ENCODE peak calls at places on chromosomes 16 and 17, in ten cellular contexts. S, G, T, R, C, D, N, V, E and B are unnamed samples. For H3K27me3, the result is how much of the 10 kb centered on the place peaks cover.

GRCh38 chr17:81528384-81528650 is 140 bp downstream of the FSCN2 start:
- DNase-seq in S (no peak), G (no peak), T (no peak), R (no peak), C (no peak), D (no peak), N (no peak), V (no peak), E (no peak), B (peak)

GRCh38 chr17:76123749-76124581 is 17.1 kb downstream of the FOXJ1 start:
- DNase-seq in S (no peak), G (no peak), T (no peak), R (no peak), C (no peak), D (no peak), N (no peak), V (no peak), E (peak), B (no peak)

GRCh38 chr17:77027271-77027670 is 113.5 kb upstream of the SEC14L1 start:
- DNase-seq in S (no peak), G (no peak), T (no peak), R (no peak), C (no peak), D (no peak), N (no peak), V (no peak), E (no peak), B (no peak)

GRCh38 chr17:53150101-53150698 is 672.5 kb upstream of the KIF2B start:
- DNase-seq in S (no peak), G (no peak), T (no peak), R (no peak), C (no peak), D (no peak), N (no peak), V (no peak), E (no peak), B (no peak)

GRCh38 chr17:75480281-75480680 is 23.8 kb downstream of the TMEM94 start:
- DNase-seq in S (no peak), G (no peak), T (no peak), R (no peak), C (no peak), D (no peak), N (no peak), V (no peak), E (no peak), B (no peak)

GRCh38 chr17:51682115-51682514 is 421.8 kb downstream of the UTP18 start:
- DNase-seq in S (no peak), G (no peak), T (no peak), R (no peak), C (no peak), D (no peak), N (no peak), V (no peak), E (no peak), B (no peak)

GRCh38 chr17:57104461-57105175 is 19.6 kb downstream of the AKAP1 start:
- DNase-seq in S (no peak), G (no peak), T (no peak), R (no peak), C (no peak), D (no peak), N (no peak), V (no peak), E (no peak), B (no peak)

GRCh38 chr17:41520821-41521521 is 2.3 kb upstream of the KRT15 start:
- DNase-seq in S (peak), G (no peak), T (no peak), R (no peak), C (no peak), D (no peak), N (no peak), V (no peak), E (no peak), B (no peak)

GRCh38 chr17:81092518-81093095 is 57.7 kb downstream of the BAIAP2 start:
- DNase-seq in S (no peak), G (peak), T (no peak), R (no peak), C (no peak), D (no peak), N (no peak), V (no peak), E (no peak), B (no peak)

GRCh38 chr16:31357324-31358156 is 2.6 kb downstream of the ITGAX start:
- DNase-seq in S (no peak), G (no peak), T (no peak), R (no peak), C (no peak), D (no peak), N (no peak), V (no peak), E (no peak), B (no peak)

GRCh38 chr16:59412275-59412841 is 678.2 kb upstream of the GOT2 start:
- DNase-seq in S (no peak), G (no peak), T (no peak), R (no peak), C (no peak), D (no peak), N (no peak), V (peak), E (no peak), B (no peak)

GRCh38 chr16:3020604-3021448 is 658 bp downstream of the TNFRSF12A start:
- DNase-seq in S (peak), G (peak), T (peak), R (peak), C (peak), D (peak), N (peak), V (peak), E (peak), B (peak)

GRCh38 chr17:64491034-64491860 is 5.6 kb downstream of the POLG2 start:
- DNase-seq in S (peak), G (no peak), T (peak), R (no peak), C (no peak), D (no peak), N (no peak), V (peak), E (no peak), B (no peak)

GRCh38 chr16:84183911-84184310 is 2.9 kb downstream of the TAF1C start:
- DNase-seq in S (no peak), G (no peak), T (no peak), R (peak), C (no peak), D (no peak), N (no peak), V (no peak), E (no peak), B (no peak)

GRCh38 chr16:10579965-10580918 is at the start of gene EMP2:
- DNase-seq in S (peak), G (peak), T (no peak), R (peak), C (peak), D (peak), N (peak), V (peak), E (peak), B (peak)

GRCh38 chr17:27956601-27957445 is 63.7 kb upstream of the LYRM9 start:
- DNase-seq in S (no peak), G (no peak), T (no peak), R (no peak), C (no peak), D (no peak), N (no peak), V (no peak), E (no peak), B (no peak)

GRCh38 chr17:58373923-58374322 is 21.9 kb upstream of the SUPT4H1 start:
- DNase-seq in S (no peak), G (no peak), T (no peak), R (no peak), C (no peak), D (no peak), N (no peak), V (no peak), E (no peak), B (no peak)

GRCh38 chr17:57948555-57949420 is 6.4 kb downstream of the CUEDC1 start:
- DNase-seq in S (peak), G (no peak), T (no peak), R (no peak), C (peak), D (no peak), N (no peak), V (peak), E (peak), B (no peak)

GRCh38 chr16:894841-895240 is 75.9 kb downstream of the LMF1 start:
- DNase-seq in S (no peak), G (no peak), T (no peak), R (no peak), C (no peak), D (no peak), N (no peak), V (no peak), E (no peak), B (no peak)

GRCh38 chr17:39929657-39930407 is 2.3 kb downstream of the LRRC3C start:
- DNase-seq in S (peak), G (no peak), T (no peak), R (no peak), C (no peak), D (no peak), N (no peak), V (peak), E (no peak), B (no peak)

GRCh38 chr16:50340578-50340977 is 28.2 kb downstream of the BRD7 start:
- DNase-seq in S (no peak), G (no peak), T (no peak), R (no peak), C (peak), D (no peak), N (no peak), V (no peak), E (no peak), B (no peak)

GRCh38 chr16:22675745-22676540 is 138.0 kb upstream of the HS3ST2 start:
- DNase-seq in S (no peak), G (no peak), T (no peak), R (no peak), C (no peak), D (no peak), N (no peak), V (no peak), E (no peak), B (no peak)

GRCh38 chr16:75263963-75264445 is 12.6 kb upstream of the BCAR1 start:
- DNase-seq in S (peak), G (no peak), T (no peak), R (peak), C (no peak), D (no peak), N (peak), V (no peak), E (peak), B (peak)

GRCh38 chr17:49616086-49616485 is 40.4 kb downstream of the NXPH3 start:
- DNase-seq in S (no peak), G (no peak), T (no peak), R (no peak), C (no peak), D (no peak), N (no peak), V (no peak), E (no peak), B (no peak)

GRCh38 chr16:22007509-22008214 is at the start of gene MOSMO:
- DNase-seq in S (peak), G (peak), T (peak), R (peak), C (no peak), D (peak), N (peak), V (peak), E (peak), B (peak)

DNA sequence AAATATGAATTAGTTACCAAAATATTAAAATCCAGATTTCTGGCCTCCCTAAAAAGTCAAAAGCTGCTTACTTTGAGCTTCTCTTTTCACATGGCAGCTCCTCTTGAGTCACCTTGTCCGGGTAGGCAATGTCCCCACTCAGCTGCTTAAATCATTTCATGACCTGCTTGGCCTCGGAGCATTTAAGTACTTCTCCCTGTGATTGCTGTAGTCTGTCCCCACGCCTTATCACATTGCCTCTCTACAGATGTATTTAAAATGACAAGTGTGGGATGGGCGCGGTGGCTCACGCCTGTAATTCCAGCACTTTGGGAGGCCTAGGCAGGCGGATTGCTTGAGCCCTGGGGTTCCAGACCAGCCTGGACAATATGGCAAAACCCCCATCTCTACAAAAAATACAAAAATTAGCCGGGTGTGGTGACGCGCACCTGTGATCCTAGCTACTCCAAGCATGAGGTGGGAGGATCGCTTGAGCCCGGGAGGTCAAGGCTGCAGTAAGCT is 1.2 kb upstream of the GJC1 start:
- DNase-seq in S (no peak), G (no peak), T (no peak), R (no peak), C (no peak), D (no peak), N (no peak), V (no peak), E (no peak), B (no peak)
- H3K4me3 ChIP-seq in S (no peak), G (no peak), T (no peak), R (no peak), C (no peak), D (no peak), N (no peak), V (no peak), E (no peak), B (no peak)

DNA sequence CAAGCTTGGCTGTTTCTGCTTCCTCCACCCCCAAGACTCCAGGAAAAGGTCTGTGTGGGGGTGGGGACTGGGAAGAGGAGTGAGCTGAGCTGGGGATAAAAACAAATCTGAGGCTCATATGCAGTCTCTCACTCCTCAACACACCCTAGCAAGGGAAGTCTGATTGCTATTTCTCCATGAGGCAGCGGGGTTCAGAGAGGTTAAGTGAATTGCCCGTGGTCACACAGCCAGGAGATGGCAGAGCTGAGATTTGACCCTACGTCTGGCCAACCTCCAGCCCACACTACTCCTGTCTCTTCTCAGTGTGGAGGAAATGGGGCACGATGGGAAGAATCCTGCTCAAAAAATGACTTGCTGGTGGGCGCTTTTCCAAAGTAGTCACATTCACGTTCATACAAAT is 4.8 kb upstream of the ABCC3 start:
- DNase-seq in S (no peak), G (no peak), T (no peak), R (no peak), C (no peak), D (no peak), N (peak), V (no peak), E (no peak), B (no peak)
- H3K27me3 ChIP-seq in S (under half), G (under half), T (under half), R (under half), C (under half), D (under half), N (under half), V (under half), E (under half), B (half or more)

GRCh38 chr16:87176735-87177134 is 140.5 kb downstream of the C16orf95 start:
- DNase-seq in S (no peak), G (no peak), T (no peak), R (no peak), C (no peak), D (no peak), N (no peak), V (no peak), E (no peak), B (no peak)

GRCh38 chr16:87178177-87178863 is 138.9 kb downstream of the C16orf95 start:
- DNase-seq in S (no peak), G (no peak), T (no peak), R (peak), C (no peak), D (no peak), N (no peak), V (no peak), E (no peak), B (no peak)

GRCh38 chr16:87178977-87179376 is 138.2 kb downstream of the C16orf95 start:
- DNase-seq in S (no peak), G (no peak), T (no peak), R (peak), C (no peak), D (peak), N (peak), V (peak), E (no peak), B (peak)

GRCh38 chr16:87180069-87180468 is 137.1 kb downstream of the C16orf95 start:
- DNase-seq in S (peak), G (no peak), T (no peak), R (no peak), C (no peak), D (no peak), N (no peak), V (no peak), E (no peak), B (no peak)

GRCh38 chr16:87177627-87178026 is 139.6 kb downstream of the C16orf95 start:
- DNase-seq in S (no peak), G (no peak), T (no peak), R (no peak), C (no peak), D (no peak), N (no peak), V (no peak), E (no peak), B (no peak)
- H3K4me3 ChIP-seq in S (no peak), G (no peak), T (no peak), R (no peak), C (no peak), D (no peak), N (no peak), V (no peak), E (no peak), B (no peak)

GRCh38 chr17:79150035-79150733 is 75.6 kb downstream of the ENGASE start:
- DNase-seq in S (no peak), G (no peak), T (no peak), R (no peak), C (no peak), D (no peak), N (no peak), V (no peak), E (no peak), B (no peak)
- H3K27me3 ChIP-seq in S (half or more), G (under half), T (under half), R (under half), C (under half), D (under half), N (under half), V (under half), E (under half), B (under half)

DNA sequence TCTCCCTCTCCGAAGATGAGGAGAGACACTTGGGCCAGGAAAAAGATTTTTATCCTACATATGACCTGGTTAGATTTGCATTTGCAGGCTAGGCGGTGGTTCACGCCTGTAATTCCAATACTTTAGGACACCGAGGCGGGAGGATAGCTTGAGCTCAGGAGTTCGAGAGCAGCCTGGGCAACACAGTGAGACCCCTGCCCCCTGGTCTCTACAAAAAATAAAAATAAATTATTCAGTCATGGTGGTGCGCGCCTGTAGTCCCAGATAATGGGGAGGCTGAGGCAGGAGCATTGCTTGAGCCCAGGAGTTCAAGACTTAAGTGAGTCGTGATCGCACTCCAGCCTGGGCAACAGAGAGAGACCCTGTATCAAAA is 7.9 kb upstream of the THAP11 start:
- DNase-seq in S (no peak), G (no peak), T (no peak), R (no peak), C (no peak), D (no peak), N (no peak), V (no peak), E (no peak), B (no peak)
- H3K4me3 ChIP-seq in S (peak), G (peak), T (peak), R (peak), C (peak), D (peak), N (peak), V (no peak), E (peak), B (peak)

DNA sequence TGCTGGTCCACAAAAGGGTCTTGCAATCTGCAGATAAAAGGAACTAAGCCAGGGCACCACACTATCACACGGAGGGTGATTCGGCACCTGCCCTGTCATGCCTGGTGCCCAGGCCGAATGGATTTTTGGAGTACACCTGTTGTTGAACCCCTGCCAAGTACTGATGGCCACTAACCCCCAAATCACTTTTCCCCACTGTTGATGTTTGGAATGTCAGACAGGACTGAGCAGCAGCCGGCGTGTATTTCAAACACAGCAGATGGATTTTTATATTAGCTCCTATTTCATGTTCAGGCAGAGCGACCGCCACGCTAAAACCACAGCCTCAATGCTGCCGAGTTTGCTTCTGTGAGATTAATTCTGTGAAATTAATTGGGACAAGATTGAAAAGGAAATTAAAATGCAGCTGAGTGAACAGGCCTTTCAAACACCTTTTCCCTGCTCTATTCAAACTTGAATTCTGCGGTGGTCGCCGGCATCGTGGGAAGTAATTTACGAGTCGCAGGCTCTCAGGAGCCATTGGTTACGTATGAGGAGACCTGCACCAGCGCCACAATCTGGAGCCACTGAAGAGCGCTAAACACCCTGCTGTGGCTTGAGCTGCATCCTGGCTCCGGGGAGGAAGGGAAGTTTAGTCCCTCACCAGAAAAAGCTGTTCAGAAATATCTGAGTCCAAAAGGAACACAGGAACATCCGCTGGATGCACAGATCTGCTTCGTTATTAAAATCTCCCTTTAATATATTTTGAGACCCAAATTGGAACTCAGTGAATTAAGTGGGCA is 48.5 kb downstream of the SNX11 start:
- DNase-seq in S (no peak), G (no peak), T (no peak), R (no peak), C (no peak), D (no peak), N (no peak), V (no peak), E (no peak), B (no peak)
- H3K27me3 ChIP-seq in S (under half), G (under half), T (under half), R (under half), C (under half), D (under half), N (under half), V (under half), E (under half), B (under half)

DNA sequence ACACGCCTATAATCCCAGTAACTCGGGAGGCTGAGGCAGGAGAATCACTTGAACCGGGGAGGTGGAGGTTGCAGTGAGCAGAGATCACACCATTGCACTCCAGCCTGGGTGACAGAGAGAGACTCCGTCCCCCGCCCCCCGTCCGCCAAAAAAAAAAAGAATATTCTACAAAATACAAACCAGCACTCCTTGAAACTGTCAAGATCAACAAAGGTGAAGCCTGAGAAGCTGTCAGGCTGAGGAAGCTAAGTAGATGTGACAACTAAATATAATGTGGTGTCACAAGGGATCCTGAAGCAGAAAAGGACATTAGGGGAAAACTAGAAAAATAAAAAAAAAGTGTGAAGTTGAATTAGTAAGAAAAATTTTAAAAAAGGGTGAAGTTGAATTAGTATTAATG is 6.2 kb downstream of the CD2BP2 start:
- DNase-seq in S (no peak), G (no peak), T (no peak), R (no peak), C (no peak), D (no peak), N (no peak), V (no peak), E (no peak), B (no peak)
- H3K4me3 ChIP-seq in S (no peak), G (no peak), T (no peak), R (no peak), C (no peak), D (no peak), N (no peak), V (no peak), E (no peak), B (no peak)

GRCh38 chr17:36919407-36919968 is 17.8 kb upstream of the LHX1 start:
- DNase-seq in S (no peak), G (no peak), T (no peak), R (no peak), C (no peak), D (no peak), N (no peak), V (no peak), E (no peak), B (no peak)
- H3K27me3 ChIP-seq in S (under half), G (under half), T (under half), R (under half), C (under half), D (under half), N (under half), V (under half), E (under half), B (half or more)

GRCh38 chr16:5874899-5875298 is 777.3 kb upstream of the EEF2KMT start:
- DNase-seq in S (no peak), G (no peak), T (no peak), R (no peak), C (no peak), D (no peak), N (no peak), V (no peak), E (no peak), B (no peak)
- H3K4me3 ChIP-seq in S (no peak), G (no peak), T (no peak), R (no peak), C (no peak), D (no peak), N (no peak), V (no peak), E (no peak), B (no peak)